ENCODE peak calls at places on chromosomes 2 and 18, in nine cellular contexts. One of them, this sample, is unnamed.
A peak's percentile ranks its signal among the peaks of the same experiment; 100 is the strongest.

GRCh38 chr2:160294339-160294803 is 94.3 kb upstream of the ITGB6 start:
- DNase-seq in colonic mucosa: peak; percentile 49
- DNase-seq in IMR-90: peak; percentile 92
- DNase-seq in lower lobe of right lung: no peak
- DNase-seq in coronary artery: no peak
- DNase-seq in suprapubic skin: peak; percentile 83
- DNase-seq in neuronal stem cell: no peak
- DNase-seq in transverse colon: peak; percentile 29
- DNase-seq in CD4-positive, alpha-beta memory T cell: no peak
- DNase-seq in this sample: no peak

GRCh38 chr2:42072349-42073118 is 24.7 kb downstream of the PKDCC start:
- DNase-seq in neuronal stem cell: no peak
- DNase-seq in transverse colon: peak; percentile 86
- DNase-seq in CD4-positive, alpha-beta memory T cell: no peak
- DNase-seq in colonic mucosa: peak; percentile 90
- DNase-seq in IMR-90: peak; percentile 48
- DNase-seq in suprapubic skin: no peak
- DNase-seq in coronary artery: no peak
- DNase-seq in lower lobe of right lung: no peak
- DNase-seq in this sample: no peak

GRCh38 chr18:23816740-23817139 is 127.5 kb downstream of the LAMA3 start:
- DNase-seq in coronary artery: no peak
- DNase-seq in transverse colon: peak; percentile 10
- DNase-seq in lower lobe of right lung: peak; percentile 46
- DNase-seq in colonic mucosa: no peak
- DNase-seq in neuronal stem cell: no peak
- DNase-seq in suprapubic skin: no peak
- DNase-seq in IMR-90: no peak
- DNase-seq in CD4-positive, alpha-beta memory T cell: no peak
- DNase-seq in this sample: no peak

GRCh38 chr18:53698907-53699306 is 525.6 kb downstream of the MBD2 start:
- DNase-seq in transverse colon: peak; percentile 36
- DNase-seq in neuronal stem cell: peak; percentile 21
- DNase-seq in CD4-positive, alpha-beta memory T cell: no peak
- DNase-seq in lower lobe of right lung: peak; percentile 44
- DNase-seq in IMR-90: no peak
- DNase-seq in coronary artery: no peak
- DNase-seq in colonic mucosa: peak; percentile 46
- DNase-seq in suprapubic skin: no peak
- DNase-seq in this sample: no peak

GRCh38 chr2:172253190-172254052 is 150.7 kb upstream of the DLX2 start:
- DNase-seq in CD4-positive, alpha-beta memory T cell: no peak
- DNase-seq in colonic mucosa: peak; percentile 53
- DNase-seq in lower lobe of right lung: no peak
- DNase-seq in neuronal stem cell: no peak
- DNase-seq in transverse colon: peak; percentile 70
- DNase-seq in suprapubic skin: no peak
- DNase-seq in coronary artery: peak; percentile 81
- DNase-seq in IMR-90: peak; percentile 100
- DNase-seq in this sample: peak; percentile 95

GRCh38 chr2:54524236-54524991 is 68.3 kb downstream of the SPTBN1 start:
- DNase-seq in IMR-90: peak; percentile 83
- DNase-seq in colonic mucosa: no peak
- DNase-seq in neuronal stem cell: no peak
- DNase-seq in lower lobe of right lung: no peak
- DNase-seq in suprapubic skin: no peak
- DNase-seq in coronary artery: no peak
- DNase-seq in CD4-positive, alpha-beta memory T cell: no peak
- DNase-seq in transverse colon: no peak
- DNase-seq in this sample: no peak

GRCh38 chr2:42105330-42106256 is 57.8 kb downstream of the PKDCC start:
- DNase-seq in colonic mucosa: peak; percentile 59
- DNase-seq in lower lobe of right lung: peak; percentile 79
- DNase-seq in neuronal stem cell: no peak
- DNase-seq in IMR-90: no peak
- DNase-seq in transverse colon: peak; percentile 67
- DNase-seq in CD4-positive, alpha-beta memory T cell: peak; percentile 91
- DNase-seq in suprapubic skin: no peak
- DNase-seq in coronary artery: no peak
- DNase-seq in this sample: no peak

GRCh38 chr2:175844169-175844568 is 157.9 kb downstream of the LNPK start:
- DNase-seq in lower lobe of right lung: no peak
- DNase-seq in colonic mucosa: no peak
- DNase-seq in transverse colon: no peak
- DNase-seq in coronary artery: no peak
- DNase-seq in suprapubic skin: no peak
- DNase-seq in CD4-positive, alpha-beta memory T cell: no peak
- DNase-seq in IMR-90: peak; percentile 78
- DNase-seq in neuronal stem cell: no peak
- DNase-seq in this sample: no peak

GRCh38 chr2:171819453-171819852 is 74.6 kb downstream of the SLC25A12 start:
- DNase-seq in lower lobe of right lung: no peak
- DNase-seq in coronary artery: no peak
- DNase-seq in IMR-90: no peak
- DNase-seq in transverse colon: no peak
- DNase-seq in CD4-positive, alpha-beta memory T cell: no peak
- DNase-seq in neuronal stem cell: no peak
- DNase-seq in suprapubic skin: no peak
- DNase-seq in colonic mucosa: no peak
- DNase-seq in this sample: no peak

GRCh38 chr18:7876354-7876753 is 309.2 kb downstream of the PTPRM start:
- DNase-seq in IMR-90: no peak
- DNase-seq in colonic mucosa: no peak
- DNase-seq in neuronal stem cell: no peak
- DNase-seq in suprapubic skin: no peak
- DNase-seq in transverse colon: no peak
- DNase-seq in coronary artery: no peak
- DNase-seq in CD4-positive, alpha-beta memory T cell: no peak
- DNase-seq in lower lobe of right lung: no peak
- DNase-seq in this sample: no peak

GRCh38 chr18:7873316-7873715 is 306.2 kb downstream of the PTPRM start:
- DNase-seq in transverse colon: no peak
- DNase-seq in colonic mucosa: no peak
- DNase-seq in lower lobe of right lung: no peak
- DNase-seq in IMR-90: no peak
- DNase-seq in neuronal stem cell: no peak
- DNase-seq in CD4-positive, alpha-beta memory T cell: no peak
- DNase-seq in coronary artery: no peak
- DNase-seq in suprapubic skin: no peak
- DNase-seq in this sample: no peak

GRCh38 chr18:7870855-7871254 is 303.7 kb downstream of the PTPRM start:
- DNase-seq in coronary artery: no peak
- DNase-seq in neuronal stem cell: no peak
- DNase-seq in colonic mucosa: no peak
- DNase-seq in CD4-positive, alpha-beta memory T cell: no peak
- DNase-seq in transverse colon: no peak
- DNase-seq in lower lobe of right lung: no peak
- DNase-seq in IMR-90: peak; percentile 14
- DNase-seq in suprapubic skin: no peak
- DNase-seq in this sample: no peak

GRCh38 chr18:7872569-7872968 is 305.5 kb downstream of the PTPRM start:
- DNase-seq in CD4-positive, alpha-beta memory T cell: no peak
- DNase-seq in neuronal stem cell: no peak
- DNase-seq in coronary artery: no peak
- DNase-seq in suprapubic skin: no peak
- DNase-seq in transverse colon: no peak
- DNase-seq in IMR-90: peak; percentile 62
- DNase-seq in lower lobe of right lung: no peak
- DNase-seq in colonic mucosa: no peak
- DNase-seq in this sample: no peak

DNA sequence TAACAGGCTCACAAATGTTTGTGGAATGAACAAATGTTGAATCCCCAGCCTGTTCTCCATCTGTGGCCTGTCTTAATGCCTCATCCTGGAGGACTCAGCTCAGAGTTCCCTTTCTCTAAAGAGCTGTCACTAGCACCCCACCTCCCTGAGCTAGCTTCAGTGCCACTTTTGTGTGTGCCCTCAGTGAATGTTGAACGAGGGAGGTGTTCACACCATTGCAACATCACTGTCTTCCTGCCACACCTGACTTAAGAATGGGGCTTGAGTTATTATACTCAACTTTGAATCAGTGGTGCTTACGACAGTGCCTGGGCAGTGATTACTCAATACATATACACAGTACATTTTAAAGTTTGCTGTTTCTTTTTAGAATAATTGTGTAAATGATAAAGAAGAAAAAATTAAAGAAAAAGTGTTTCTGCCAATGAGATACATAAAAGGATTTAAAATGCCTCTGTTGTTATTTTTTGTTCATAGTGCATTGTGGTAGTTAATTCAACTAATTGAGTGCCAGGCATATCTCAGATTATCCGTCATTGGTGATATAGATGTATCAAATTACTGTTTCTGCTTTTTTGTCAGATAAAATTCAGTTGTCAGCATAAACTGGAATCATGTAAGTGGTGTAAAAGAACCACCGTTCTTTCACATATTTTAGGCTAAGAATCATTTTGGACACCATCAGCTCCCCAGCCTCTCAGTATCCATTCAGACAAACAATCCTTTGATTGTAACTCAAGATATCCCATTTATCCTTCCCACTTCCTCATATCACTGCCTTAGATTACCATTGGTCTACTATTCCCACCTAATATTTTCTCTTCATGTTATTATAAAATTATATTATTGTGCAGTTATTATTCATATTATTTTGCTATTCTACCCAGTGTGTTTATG is 304.7 kb downstream of the PTPRM start:
- DNase-seq in IMR-90: peak; percentile 17
- DNase-seq in suprapubic skin: no peak
- DNase-seq in transverse colon: no peak
- DNase-seq in colonic mucosa: no peak
- DNase-seq in lower lobe of right lung: no peak
- DNase-seq in neuronal stem cell: no peak
- DNase-seq in coronary artery: no peak
- DNase-seq in CD4-positive, alpha-beta memory T cell: no peak
- DNase-seq in this sample: no peak
- H3K27ac ChIP-seq in IMR-90: no peak overlapping the region
- H3K27ac ChIP-seq in suprapubic skin: no peak overlapping the region
- H3K27ac ChIP-seq in transverse colon: no peak overlapping the region
- H3K27ac ChIP-seq in colonic mucosa: no peak overlapping the region
- H3K27ac ChIP-seq in lower lobe of right lung: peak overlapping the region; percentile 64
- H3K27ac ChIP-seq in neuronal stem cell: no peak overlapping the region
- H3K27ac ChIP-seq in coronary artery: no peak overlapping the region
- H3K27ac ChIP-seq in CD4-positive, alpha-beta memory T cell: no peak overlapping the region
- H3K27ac ChIP-seq in this sample: no peak overlapping the region

DNA sequence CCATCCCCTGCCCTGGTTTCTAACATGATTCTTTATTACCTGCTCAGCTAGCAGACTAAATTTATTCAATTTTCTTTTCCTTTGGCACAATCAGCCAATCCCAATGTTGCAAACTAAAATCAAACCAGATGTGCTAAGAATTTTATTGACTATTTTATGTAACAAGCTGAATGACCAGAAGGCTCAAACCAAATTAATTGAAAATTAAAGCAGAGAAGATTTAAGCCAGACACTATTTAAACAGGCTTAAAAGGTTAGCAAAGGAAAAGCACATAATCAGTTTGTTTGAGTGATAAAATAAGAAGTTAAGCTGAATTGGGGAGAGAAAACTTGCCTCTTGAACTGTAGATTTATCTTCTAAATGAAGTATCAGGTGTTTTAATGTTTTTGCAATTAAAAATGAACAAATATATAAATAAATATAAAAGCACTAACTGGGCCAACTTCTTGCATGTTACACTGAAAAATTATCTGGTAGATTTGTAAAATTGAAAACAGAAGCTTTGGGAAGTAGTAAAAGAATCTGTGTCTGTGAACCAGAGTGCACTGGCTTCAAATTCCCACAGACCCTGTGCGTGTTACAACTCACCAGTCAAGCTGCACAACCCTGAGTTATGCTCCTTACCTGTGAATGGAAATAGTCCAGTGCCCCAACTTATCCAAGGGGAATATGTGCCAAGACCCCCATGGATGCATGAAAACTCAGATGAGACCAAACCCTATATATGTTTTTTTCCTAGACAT is 283.4 kb downstream of the CNTNAP5 start:
- DNase-seq in transverse colon: no peak
- DNase-seq in colonic mucosa: no peak
- DNase-seq in IMR-90: no peak
- DNase-seq in suprapubic skin: no peak
- DNase-seq in neuronal stem cell: no peak
- DNase-seq in coronary artery: no peak
- DNase-seq in CD4-positive, alpha-beta memory T cell: no peak
- DNase-seq in lower lobe of right lung: no peak
- DNase-seq in this sample: no peak
- H3K27ac ChIP-seq in transverse colon: no peak overlapping the region
- H3K27ac ChIP-seq in colonic mucosa: no peak overlapping the region
- H3K27ac ChIP-seq in IMR-90: no peak overlapping the region
- H3K27ac ChIP-seq in suprapubic skin: no peak overlapping the region
- H3K27ac ChIP-seq in neuronal stem cell: no peak overlapping the region
- H3K27ac ChIP-seq in coronary artery: no peak overlapping the region
- H3K27ac ChIP-seq in CD4-positive, alpha-beta memory T cell: no peak overlapping the region
- H3K27ac ChIP-seq in lower lobe of right lung: no peak overlapping the region
- H3K27ac ChIP-seq in this sample: no peak overlapping the region

DNA sequence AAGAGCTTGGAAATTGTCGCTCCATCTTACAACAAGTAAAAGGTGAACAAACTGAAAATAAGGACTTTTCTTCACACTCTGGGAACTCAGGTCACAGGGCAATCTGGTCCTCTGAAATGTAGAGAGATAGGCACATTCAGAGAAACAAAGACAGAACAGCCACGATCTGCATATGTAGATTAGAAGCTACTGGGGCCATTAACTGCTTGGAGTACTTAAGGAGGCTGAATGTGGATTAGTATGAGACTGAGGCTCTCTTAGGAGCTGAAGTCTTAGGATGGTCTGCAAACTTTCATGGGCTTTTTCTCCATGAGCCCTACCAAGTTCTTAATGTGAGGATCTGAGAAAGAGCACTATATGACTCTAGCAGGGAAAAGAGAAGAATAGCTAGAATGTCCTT is 265.3 kb upstream of the NXPH2 start:
- DNase-seq in coronary artery: no peak
- DNase-seq in CD4-positive, alpha-beta memory T cell: no peak
- DNase-seq in IMR-90: no peak
- DNase-seq in neuronal stem cell: no peak
- DNase-seq in suprapubic skin: no peak
- DNase-seq in colonic mucosa: no peak
- DNase-seq in transverse colon: no peak
- DNase-seq in lower lobe of right lung: no peak
- DNase-seq in this sample: no peak
- H3K27ac ChIP-seq in coronary artery: no peak overlapping the region
- H3K27ac ChIP-seq in CD4-positive, alpha-beta memory T cell: no peak overlapping the region
- H3K27ac ChIP-seq in IMR-90: no peak overlapping the region
- H3K27ac ChIP-seq in neuronal stem cell: no peak overlapping the region
- H3K27ac ChIP-seq in suprapubic skin: no peak overlapping the region
- H3K27ac ChIP-seq in colonic mucosa: no peak overlapping the region
- H3K27ac ChIP-seq in transverse colon: no peak overlapping the region
- H3K27ac ChIP-seq in lower lobe of right lung: no peak overlapping the region
- H3K27ac ChIP-seq in this sample: no peak overlapping the region

GRCh38 chr2:64479259-64480198 is 25.6 kb downstream of the LGALSL start:
- DNase-seq in lower lobe of right lung: no peak
- DNase-seq in coronary artery: no peak
- DNase-seq in transverse colon: no peak
- DNase-seq in IMR-90: no peak
- DNase-seq in CD4-positive, alpha-beta memory T cell: no peak
- DNase-seq in colonic mucosa: no peak
- DNase-seq in neuronal stem cell: no peak
- DNase-seq in suprapubic skin: no peak
- DNase-seq in this sample: no peak
- H3K27ac ChIP-seq in lower lobe of right lung: no peak overlapping the region
- H3K27ac ChIP-seq in coronary artery: no peak overlapping the region
- H3K27ac ChIP-seq in transverse colon: no peak overlapping the region
- H3K27ac ChIP-seq in IMR-90: no peak overlapping the region
- H3K27ac ChIP-seq in CD4-positive, alpha-beta memory T cell: no peak overlapping the region
- H3K27ac ChIP-seq in colonic mucosa: no peak overlapping the region
- H3K27ac ChIP-seq in neuronal stem cell: no peak overlapping the region
- H3K27ac ChIP-seq in suprapubic skin: no peak overlapping the region
- H3K27ac ChIP-seq in this sample: no peak overlapping the region